ENCODE peak calls at places on chromosomes 1 and 21, in four cellular contexts. C, Q, A and G are unnamed samples.

GRCh38 chr1:42419449-42419848 is 36.4 kb downstream of the ZMYND12 start:
- DNase-seq in C (no peak), Q (no peak), A (no peak), G (no peak)

GRCh38 chr1:113792986-113793385 is 19.3 kb downstream of the RSBN1 start:
- DNase-seq in C (no peak), Q (no peak), A (no peak), G (no peak)

GRCh38 chr1:70546726-70547125 is 135.7 kb downstream of the CTH start:
- DNase-seq in C (no peak), Q (no peak), A (no peak), G (no peak)

GRCh38 chr1:18784523-18784833 is 75.0 kb downstream of the TAS1R2 start:
- DNase-seq in C (no peak), Q (no peak), A (no peak), G (no peak)

GRCh38 chr1:105492941-105493340 is 1563.5 kb upstream of the PRMT6 start:
- DNase-seq in C (no peak), Q (no peak), A (no peak), G (no peak)

GRCh38 chr1:54352755-54353154 is 53.4 kb downstream of the SSBP3 start:
- DNase-seq in C (no peak), Q (no peak), A (no peak), G (no peak)

GRCh38 chr1:16608838-16609560 is 4.4 kb downstream of the NBPF1 start:
- DNase-seq in C (no peak), Q (no peak), A (no peak), G (no peak)

GRCh38 chr1:151593651-151594625 is 17.9 kb upstream of the SNX27 start:
- DNase-seq in C (peak; percentile 87), Q (peak; percentile 91), A (peak; percentile 93), G (peak; percentile 90)

GRCh38 chr21:34992736-34993135 is 56.4 kb downstream of the RUNX1 start:
- DNase-seq in C (no peak), Q (peak; percentile 18), A (no peak), G (no peak)

DNA sequence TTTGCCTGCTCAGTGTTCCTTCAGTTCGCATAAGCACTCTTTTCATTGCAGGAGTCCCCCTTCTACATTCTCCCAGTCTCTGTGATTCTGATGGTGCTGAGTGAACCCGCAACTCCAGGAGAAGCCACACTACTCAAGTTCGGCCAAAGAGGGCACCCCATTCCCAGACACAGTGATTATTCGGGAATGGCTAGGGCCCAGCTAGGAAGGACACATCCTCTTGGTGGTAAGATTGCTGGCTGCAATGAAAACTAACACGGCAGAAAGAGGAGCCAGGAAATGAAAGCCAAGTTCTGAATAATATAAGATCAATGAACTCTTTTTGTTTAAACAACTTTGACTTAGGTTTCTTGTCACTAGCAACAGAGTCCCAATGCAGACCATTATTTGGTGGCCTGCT is 14.9 kb downstream of the CREG1 start:
- DNase-seq in C (no peak), Q (no peak), A (no peak), G (no peak)
- TF ChIP-seq CTCF in C (no peak), Q (no peak), A (no peak), G (no peak)

GRCh38 chr21:7933923-7934322 is 2587.5 kb upstream of the TPTE start:
- DNase-seq in C (no peak), Q (no peak), A (no peak), G (no peak)
- H3K9me3 ChIP-seq in C (no peaks in the 10 kb centered on the region), Q (peaks cover 5% of the 10 kb centered on the region), A (no peaks in the 10 kb centered on the region), G (peaks cover 5% of the 10 kb centered on the region)

GRCh38 chr1:27671964-27672749 is at the start of gene IFI6:
- DNase-seq in C (peak; percentile 80), Q (peak; percentile 96), A (peak; percentile 87), G (peak; percentile 93)

GRCh38 chr1:27678747-27679146 is 6.8 kb upstream of the IFI6 start:
- DNase-seq in C (no peak), Q (no peak), A (no peak), G (no peak)

GRCh38 chr1:27672750-27673112 is 739 bp upstream of the IFI6 start:
- DNase-seq in C (no peak), Q (no peak), A (no peak), G (no peak)

GRCh38 chr1:27676410-27676809 is 4.4 kb upstream of the IFI6 start:
- DNase-seq in C (no peak), Q (no peak), A (no peak), G (no peak)
- H3K4me3 ChIP-seq in C (no peak overlapping the region), Q (no peak overlapping the region), A (no peak overlapping the region), G (no peak overlapping the region)

DNA sequence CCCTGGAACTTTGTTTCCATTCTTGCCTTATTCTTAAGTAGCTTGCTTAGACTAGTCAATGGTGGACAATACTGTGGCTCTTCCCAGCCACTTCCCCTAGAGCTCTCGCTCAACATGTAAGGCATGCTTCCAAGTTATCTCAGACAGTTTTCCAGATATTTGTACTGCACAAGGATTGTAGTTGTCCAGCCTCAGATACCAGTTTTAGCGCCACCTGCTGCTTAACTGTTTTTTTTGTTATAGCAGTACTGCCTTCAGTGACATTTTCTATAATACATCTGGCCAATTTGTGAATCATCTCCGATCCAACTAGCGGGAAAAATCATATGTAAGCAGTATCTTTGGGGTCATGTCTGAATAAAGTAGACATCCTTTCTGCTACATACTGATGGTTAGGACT is 346.7 kb upstream of the ADGRL4 start:
- DNase-seq in C (no peak), Q (peak; percentile 14), A (peak; percentile 26), G (peak; percentile 61)
- TF ChIP-seq CTCF in C (no peak), Q (no peak), A (peak; percentile 52), G (peak; percentile 22)

GRCh38 chr1:152912471-152912870 is 4.1 kb downstream of the IVL start:
- DNase-seq in C (no peak), Q (no peak), A (no peak), G (no peak)
- H3K9me3 ChIP-seq in C (no peaks in the 10 kb centered on the region), Q (no peaks in the 10 kb centered on the region), A (no peaks in the 10 kb centered on the region), G (no peaks in the 10 kb centered on the region)

DNA sequence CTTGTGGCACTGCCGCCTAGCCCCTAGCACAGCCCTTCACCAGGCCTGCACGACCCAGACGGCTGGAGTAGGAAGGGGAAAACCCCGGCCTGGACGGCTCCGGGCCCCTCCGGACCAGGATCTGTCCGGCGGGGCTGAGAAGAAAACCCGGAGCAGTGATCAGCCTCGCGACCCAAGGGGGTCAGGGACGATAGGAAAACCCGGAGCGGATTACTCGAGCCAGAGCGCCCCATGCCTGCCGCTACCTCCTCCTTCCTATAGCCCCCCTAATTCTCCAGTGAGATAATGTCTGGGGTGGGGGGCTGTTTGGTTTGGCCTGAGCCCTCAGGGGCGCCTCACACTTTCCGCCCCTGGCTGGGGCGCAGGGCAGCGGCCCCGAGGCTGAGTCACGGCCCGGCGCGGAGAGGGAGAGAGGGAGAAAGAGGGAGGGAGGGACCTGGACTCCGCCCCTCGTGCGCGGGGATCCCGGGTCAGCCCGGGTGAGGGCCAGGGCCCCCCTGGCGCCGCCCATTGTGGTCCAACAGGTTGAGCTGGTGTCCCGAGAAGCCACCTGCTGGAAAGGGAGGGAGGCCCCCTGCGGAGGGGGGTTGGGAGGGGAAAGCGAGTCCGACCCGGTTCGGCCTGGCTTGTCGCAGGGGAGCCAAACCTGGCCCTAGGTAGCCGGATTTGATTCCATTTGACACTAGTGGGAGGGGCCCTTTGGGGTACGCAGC is 1.7 kb upstream of the ZBTB7B start:
- DNase-seq in C (peak; percentile 84), Q (peak; percentile 99), A (peak; percentile 95), G (peak; percentile 93)
- H3K4me3 ChIP-seq in C (peak overlapping the region; percentile 89), Q (peak overlapping the region; percentile 46), A (peak overlapping the region; percentile 77), G (peak overlapping the region; percentile 84)

DNA sequence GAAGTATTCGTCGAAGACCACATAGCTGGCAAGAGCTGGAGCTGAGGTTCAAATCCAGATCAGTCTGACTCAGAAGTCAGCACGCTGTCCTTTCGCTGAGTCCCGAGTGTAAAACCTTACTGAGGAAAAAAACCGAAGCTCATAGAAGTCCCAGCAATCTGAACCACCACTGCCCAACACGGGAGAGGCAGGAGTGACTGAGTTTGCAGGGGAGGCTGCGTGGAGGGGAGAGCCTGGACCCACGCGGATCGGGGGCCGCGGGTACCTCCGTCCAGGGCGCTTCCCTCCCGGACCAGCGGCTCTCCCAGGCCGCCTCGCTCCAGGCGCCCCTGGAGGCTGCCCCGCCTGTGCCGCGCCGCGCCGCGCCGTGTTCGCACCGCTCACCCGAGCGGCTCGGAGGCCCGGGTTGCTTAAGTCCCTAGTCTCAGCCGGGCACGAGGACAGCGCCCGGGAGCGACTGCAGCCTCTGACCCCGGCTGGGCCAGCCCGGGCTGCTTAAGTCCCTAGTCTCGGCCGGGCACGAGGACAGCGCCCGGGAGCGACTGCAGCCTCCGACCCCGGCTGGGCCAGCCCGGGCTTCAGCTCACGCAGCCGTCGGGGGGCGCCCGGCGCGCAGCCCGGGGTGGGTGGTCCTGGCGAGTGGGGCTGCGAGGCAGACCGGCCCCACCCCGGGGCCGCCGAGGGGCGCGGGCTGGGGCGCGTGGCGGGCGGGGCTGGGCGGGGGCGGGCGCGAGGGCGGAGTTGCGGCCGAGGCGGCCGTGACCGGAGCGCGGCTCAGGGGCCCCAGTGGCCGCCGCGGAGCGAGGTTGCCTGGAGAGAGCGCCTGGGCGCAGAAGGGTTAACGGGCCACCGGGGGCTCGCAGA is at the start of gene ADAMTSL4:
- DNase-seq in C (peak; percentile 26), Q (peak; percentile 78), A (peak; percentile 59), G (peak; percentile 60)
- TF ChIP-seq CTCF in C (peak; percentile 39), Q (no peak), A (peak; percentile 30), G (no peak)

DNA sequence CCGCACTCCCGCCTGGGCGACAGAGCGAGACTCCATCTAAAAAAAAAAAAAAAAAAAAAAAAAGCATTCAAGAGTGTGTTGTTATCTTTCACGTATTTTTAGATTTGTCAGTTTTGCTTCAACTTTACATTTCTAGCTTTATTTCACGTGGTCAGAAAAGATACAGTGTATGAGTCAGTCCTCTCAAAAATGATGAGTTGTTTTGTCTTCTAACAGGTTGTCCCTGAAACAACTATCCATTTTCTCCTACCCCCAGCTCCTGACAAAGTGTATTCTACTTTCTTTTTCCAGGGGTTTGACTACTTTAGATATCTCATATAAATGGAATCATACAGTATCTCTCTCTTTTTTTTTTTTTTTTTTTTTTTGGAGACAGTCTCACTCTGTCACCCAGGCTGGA is 5.5 kb upstream of the ZNF695 start:
- DNase-seq in C (no peak), Q (no peak), A (no peak), G (no peak)
- H3K9me3 ChIP-seq in C (no peaks in the 10 kb centered on the region), Q (no peaks in the 10 kb centered on the region), A (no peaks in the 10 kb centered on the region), G (no peaks in the 10 kb centered on the region)

GRCh38 chr21:44603109-44603875 is 2.9 kb downstream of the KRTAP10-7 start:
- DNase-seq in C (no peak), Q (no peak), A (no peak), G (no peak)
- H3K4me3 ChIP-seq in C (no peak overlapping the region), Q (no peak overlapping the region), A (no peak overlapping the region), G (no peak overlapping the region)

DNA sequence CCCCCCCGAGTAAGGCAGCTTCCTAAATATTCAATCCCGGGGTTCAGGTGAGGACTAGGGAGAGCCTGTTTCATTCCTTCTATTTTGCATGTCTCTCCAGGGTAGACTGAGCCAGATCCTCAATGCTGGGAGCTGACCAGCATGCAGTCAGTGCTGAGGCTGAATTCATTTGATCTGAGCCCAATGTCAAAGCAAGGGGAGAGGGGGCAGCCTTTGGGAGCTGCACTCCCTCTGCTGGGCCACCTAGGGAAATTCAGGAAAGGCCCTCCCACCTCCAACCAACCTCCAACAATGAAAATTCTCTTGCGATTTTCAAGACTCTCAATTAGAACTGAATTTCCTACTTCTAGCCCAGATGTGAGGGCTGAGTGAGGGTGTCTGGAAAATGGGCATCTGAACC is 371.2 kb downstream of the NPHP4 start:
- DNase-seq in C (no peak), Q (peak; percentile 14), A (no peak), G (peak; percentile 48)
- TF ChIP-seq CTCF in C (peak; percentile 19), Q (no peak), A (peak; percentile 21), G (peak; percentile 38)